ENCODE peak calls at places on chromosome 11, in five cellular contexts. F, V, K, P and X are unnamed samples.

GRCh38 chr11:117807482-117808272 is 10.7 kb upstream of the DSCAML1 start:
- DNase-seq in F (peak), V (peak), K (peak), P (peak), X (peak)

GRCh38 chr11:72643547-72643946 is 30.7 kb downstream of the PDE2A start:
- DNase-seq in F (no peak), V (no peak), K (no peak), P (peak), X (no peak)

GRCh38 chr11:123174196-123175183 is 20.6 kb downstream of the CLMP start:
- DNase-seq in F (peak), V (no peak), K (no peak), P (peak), X (no peak)

GRCh38 chr11:68775951-68776388 is 24.6 kb upstream of the TESMIN start:
- DNase-seq in F (no peak), V (no peak), K (no peak), P (no peak), X (no peak)

GRCh38 chr11:71080239-71081097 is 171.9 kb downstream of the SHANK2 start:
- DNase-seq in F (no peak), V (peak), K (peak), P (peak), X (peak)

GRCh38 chr11:36092314-36093030 is 148.6 kb downstream of the LDLRAD3 start:
- DNase-seq in F (no peak), V (no peak), K (no peak), P (no peak), X (no peak)

GRCh38 chr11:74322667-74323066 is 11.2 kb upstream of the P4HA3 start:
- DNase-seq in F (peak), V (no peak), K (no peak), P (peak), X (no peak)

GRCh38 chr11:106131998-106132397 is 54.5 kb downstream of the AASDHPPT start:
- DNase-seq in F (no peak), V (no peak), K (no peak), P (no peak), X (no peak)

GRCh38 chr11:95608093-95608492 is 181.5 kb downstream of the FAM76B start:
- DNase-seq in F (no peak), V (no peak), K (no peak), P (no peak), X (no peak)

GRCh38 chr11:22769081-22769480 is 60.5 kb downstream of the SVIP start:
- DNase-seq in F (no peak), V (no peak), K (no peak), P (no peak), X (no peak)

GRCh38 chr11:134181707-134182106 is 42.1 kb downstream of the NCAPD3 start:
- DNase-seq in F (no peak), V (no peak), K (no peak), P (no peak), X (no peak)

GRCh38 chr11:73894725-73895335 is 18.0 kb downstream of the PAAF1 start:
- DNase-seq in F (no peak), V (no peak), K (no peak), P (no peak), X (no peak)

GRCh38 chr11:17519486-17519885 is 24.7 kb downstream of the USH1C start:
- DNase-seq in F (no peak), V (no peak), K (no peak), P (no peak), X (no peak)

GRCh38 chr11:31817621-31818493 is 6.7 kb upstream of the PAX6 start:
- DNase-seq in F (no peak), V (peak), K (no peak), P (peak), X (no peak)

GRCh38 chr11:87466228-87466627 is 428.5 kb downstream of the TMEM135 start:
- DNase-seq in F (no peak), V (no peak), K (no peak), P (no peak), X (no peak)

GRCh38 chr11:115764172-115764571 is 260.0 kb upstream of the CADM1 start:
- DNase-seq in F (no peak), V (no peak), K (no peak), P (no peak), X (no peak)

GRCh38 chr11:62125316-62125715 is 1.5 kb downstream of the INCENP start:
- DNase-seq in F (no peak), V (no peak), K (no peak), P (no peak), X (peak)

GRCh38 chr11:122140535-122140934 is 24.5 kb upstream of the BLID start:
- DNase-seq in F (no peak), V (no peak), K (no peak), P (no peak), X (no peak)

GRCh38 chr11:17528906-17529813 is 15.1 kb downstream of the USH1C start:
- DNase-seq in F (no peak), V (no peak), K (no peak), P (no peak), X (no peak)

GRCh38 chr11:44823006-44823405 is 96.2 kb downstream of the TSPAN18 start:
- DNase-seq in F (no peak), V (no peak), K (no peak), P (no peak), X (peak)
- TF ChIP-seq CTCF in F (no peak), V (peak), K (peak), P (no peak), X (peak)

GRCh38 chr11:119389611-119390254 is 8.2 kb upstream of the USP2 start:
- DNase-seq in F (no peak), V (peak), K (no peak), P (no peak), X (peak)
- TF ChIP-seq CTCF in F (peak), V (peak), K (peak), P (peak), X (peak)

GRCh38 chr11:64225608-64226506 is at the start of the genes NUDT22 and TRPT1:
- DNase-seq in F (peak), V (peak), K (peak), P (peak), X (peak)
- TF ChIP-seq CTCF in F (peak), V (peak), K (peak), P (peak), X (peak)

DNA sequence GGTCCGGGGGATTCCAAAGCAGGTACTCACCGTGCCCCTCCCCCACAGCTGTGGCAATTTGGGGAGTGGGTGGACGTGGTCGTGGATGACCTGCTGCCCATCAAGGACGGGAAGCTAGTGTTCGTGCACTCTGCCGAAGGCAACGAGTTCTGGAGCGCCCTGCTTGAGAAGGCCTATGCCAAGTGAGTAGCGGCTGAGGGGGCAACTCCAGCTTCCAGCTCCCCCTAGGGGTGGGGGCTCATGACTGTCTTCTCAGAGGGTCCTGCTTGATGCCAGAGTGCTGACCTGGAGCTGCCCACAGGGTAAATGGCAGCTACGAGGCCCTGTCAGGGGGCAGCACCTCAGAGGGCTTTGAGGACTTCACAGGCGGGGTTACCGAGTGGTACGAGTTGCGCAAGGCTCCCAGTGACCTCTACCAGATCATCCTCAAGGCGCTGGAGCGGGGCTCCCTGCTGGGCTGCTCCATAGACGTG is 4.2 kb downstream of the CAPN1 start:
- DNase-seq in F (no peak), V (no peak), K (no peak), P (no peak), X (peak)
- TF ChIP-seq CTCF in F (no peak), V (no peak), K (no peak), P (no peak), X (peak)

GRCh38 chr11:10893713-10894112 is 35.9 kb upstream of the ZBED5 start:
- DNase-seq in F (no peak), V (no peak), K (no peak), P (no peak), X (no peak)
- TF ChIP-seq CTCF in F (peak), V (no peak), K (no peak), P (peak), X (no peak)